ENCODE peak calls at places on chromosomes 2 and 18, in seven cellular contexts. R, T, J, E, G, K and W are unnamed samples.
A peak's percentile ranks its signal among the peaks of the same experiment; 100 is the strongest.

GRCh38 chr2:165985120-165985519 is 31.5 kb upstream of the TTC21B start:
- DNase-seq in R (no peak), T (no peak), J (no peak), E (no peak), G (no peak), K (no peak), W (no peak)

GRCh38 chr2:154013514-154013913 is 141.8 kb downstream of the GALNT13 start:
- DNase-seq in R (no peak), T (no peak), J (no peak), E (no peak), G (no peak), K (no peak), W (no peak)

GRCh38 chr2:234989183-234989701 is 37.4 kb downstream of the SH3BP4 start:
- DNase-seq in R (peak; percentile 80), T (peak; percentile 80), J (peak; percentile 33), E (peak; percentile 68), G (peak; percentile 87), K (peak; percentile 54), W (peak; percentile 49)

GRCh38 chr2:200814276-200814815 is 2.6 kb downstream of the BZW1 start:
- DNase-seq in R (no peak), T (no peak), J (no peak), E (no peak), G (no peak), K (no peak), W (no peak)

GRCh38 chr2:62706721-62707516 is 1.4 kb downstream of the EHBP1 start:
- DNase-seq in R (no peak), T (no peak), J (no peak), E (no peak), G (no peak), K (no peak), W (no peak)

GRCh38 chr2:222756951-222757645 is 85.6 kb downstream of the MOGAT1 start:
- DNase-seq in R (no peak), T (no peak), J (peak; percentile 32), E (no peak), G (no peak), K (peak; percentile 66), W (no peak)

GRCh38 chr18:61602836-61603235 is 269.6 kb downstream of the CDH20 start:
- DNase-seq in R (no peak), T (no peak), J (no peak), E (no peak), G (no peak), K (no peak), W (no peak)

GRCh38 chr2:14673351-14673875 is 40.9 kb downstream of the LRATD1 start:
- DNase-seq in R (no peak), T (no peak), J (no peak), E (no peak), G (no peak), K (no peak), W (peak; percentile 3)

GRCh38 chr2:170408461-170409163 is 230.7 kb downstream of the MYO3B start:
- DNase-seq in R (no peak), T (peak; percentile 37), J (no peak), E (no peak), G (no peak), K (no peak), W (no peak)